ENCODE peak calls at places on chromosomes 13 and 19, in eight cellular contexts. R, X, Z, I, T, A, C and L are unnamed samples.

GRCh38 chr13:51950722-51951121 is 60.5 kb downstream of the ATP7B start:
- DNase-seq in I (no peak), A (no peak), X (no peak), C (no peak), Z (no peak), T (no peak), R (no peak), L (no peak)

GRCh38 chr19:46256855-46257254 is 27.3 kb downstream of the IGFL1 start:
- DNase-seq in A (no peak), X (no peak), T (no peak), I (no peak), Z (no peak), C (no peak), R (no peak), L (no peak)

GRCh38 chr13:93625536-93625935 is 398.9 kb downstream of the GPC6 start:
- DNase-seq in Z (no peak), T (no peak), A (no peak), R (no peak), C (no peak), I (no peak), X (no peak), L (no peak)

GRCh38 chr13:101988140-101988539 is 413.7 kb downstream of the FGF14 start:
- DNase-seq in X (no peak), I (no peak), C (no peak), T (no peak), Z (no peak), R (no peak), A (no peak), L (no peak)

GRCh38 chr13:38409771-38410170 is 60.1 kb downstream of the UFM1 start:
- DNase-seq in Z (no peak), X (no peak), R (no peak), C (no peak), I (no peak), T (no peak), A (no peak), L (no peak)

GRCh38 chr19:6556480-6556879 is 25.7 kb downstream of the TNFSF9 start:
- DNase-seq in R (no peak), A (no peak), C (no peak), T (no peak), X (no peak), I (no peak), Z (no peak), L (no peak)

GRCh38 chr19:18896421-18896841 is 473 bp upstream of the CERS1 start:
- DNase-seq in A (no peak), C (no peak), I (no peak), T (no peak), Z (no peak), R (no peak), X (peak; percentile 35), L (no peak)

GRCh38 chr13:51113969-51114368 is 2.9 kb upstream of the C13orf42 start:
- DNase-seq in A (no peak), T (no peak), R (no peak), X (no peak), C (no peak), Z (no peak), I (no peak), L (no peak)

GRCh38 chr19:49863935-49864320 is 3.4 kb downstream of the PNKP start:
- DNase-seq in T (no peak), C (no peak), I (no peak), X (no peak), A (no peak), Z (no peak), R (no peak), L (no peak)

GRCh38 chr19:17618919-17619318 is 63.5 kb downstream of the COLGALT1 start:
- DNase-seq in I (no peak), T (no peak), X (no peak), C (no peak), A (no peak), Z (no peak), R (no peak), L (no peak)

GRCh38 chr13:25455146-25455545 is 83.4 kb downstream of the ATP8A2 start:
- DNase-seq in C (peak; percentile 40), Z (no peak), R (no peak), I (no peak), T (no peak), A (no peak), X (no peak), L (no peak)

GRCh38 chr13:108609353-108609752 is 20.1 kb upstream of the MYO16 start:
- DNase-seq in X (peak; percentile 6), I (no peak), T (no peak), R (no peak), A (no peak), C (no peak), Z (no peak), L (peak; percentile 26)

GRCh38 chr13:110641055-110642015 is 26.0 kb downstream of the NAXD start:
- DNase-seq in T (no peak), A (peak; percentile 38), X (no peak), I (peak; percentile 61), R (no peak), C (no peak), Z (no peak), L (no peak)

GRCh38 chr13:48232420-48233096 is 448 bp upstream of the ITM2B start:
- DNase-seq in T (peak; percentile 76), A (no peak), Z (peak; percentile 51), X (no peak), I (no peak), R (peak; percentile 94), C (peak; percentile 36), L (no peak)

GRCh38 chr13:41463823-41464602 is 6.7 kb downstream of the RGCC start:
- DNase-seq in A (no peak), Z (no peak), X (no peak), I (no peak), R (no peak), C (no peak), T (no peak), L (no peak)

GRCh38 chr13:98591721-98592352 is 14.9 kb upstream of the STK24 start:
- DNase-seq in Z (no peak), T (no peak), C (no peak), X (no peak), I (no peak), A (no peak), R (no peak), L (no peak)

GRCh38 chr19:51024924-51025323 is 1.5 kb downstream of the KLK11 start:
- DNase-seq in T (no peak), C (no peak), Z (no peak), R (no peak), I (no peak), X (no peak), A (no peak), L (no peak)

GRCh38 chr13:104641309-104641708 is 1575.1 kb upstream of the SLC10A2 start:
- DNase-seq in C (no peak), Z (no peak), X (no peak), R (no peak), T (no peak), I (no peak), A (no peak), L (no peak)

GRCh38 chr19:36136975-36137686 is 2.7 kb upstream of the CAPNS1 start:
- DNase-seq in X (peak; percentile 96), A (peak; percentile 76), T (peak; percentile 77), I (peak; percentile 64), R (no peak), C (peak; percentile 89), Z (peak; percentile 50), L (peak; percentile 90)

DNA sequence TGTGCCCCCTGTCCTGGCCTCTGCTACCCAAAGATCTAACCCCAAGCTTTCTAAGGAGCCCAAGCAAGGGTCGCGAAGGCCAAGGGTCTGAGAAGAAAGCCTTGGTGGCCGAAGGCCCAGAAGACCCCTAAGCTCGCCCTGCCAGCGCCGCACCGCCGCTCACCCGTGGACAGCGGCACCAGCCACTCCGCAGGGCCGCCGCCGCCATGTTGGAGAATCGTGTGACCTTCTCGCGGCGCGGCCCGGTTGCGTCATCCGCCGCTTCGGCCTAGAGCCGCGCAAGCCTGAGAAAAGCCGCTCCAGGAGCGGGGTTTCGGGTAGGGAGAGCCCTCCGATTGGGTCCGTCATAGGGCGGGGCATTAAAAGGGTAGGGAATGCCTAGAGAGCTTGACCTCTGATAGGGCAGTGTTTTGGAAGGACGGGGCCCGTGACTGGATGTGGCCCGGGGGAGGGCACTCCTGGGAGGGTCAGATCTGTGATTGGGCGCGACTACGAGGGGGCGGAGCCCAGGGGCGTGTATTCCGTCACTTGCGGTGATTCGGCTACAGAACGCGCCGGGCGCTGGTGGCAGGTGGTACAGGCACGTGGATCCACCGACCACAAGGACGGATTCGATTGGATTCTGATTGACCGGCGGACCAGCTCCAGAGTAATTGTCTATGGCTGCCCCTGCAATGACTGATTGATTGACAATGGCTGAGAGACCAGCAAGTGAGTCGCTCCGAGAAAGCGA is at the start of gene TIMM44:
- DNase-seq in A (peak; percentile 99), X (peak; percentile 86), T (peak; percentile 99), Z (peak; percentile 99), R (peak; percentile 100), C (peak; percentile 99), I (peak; percentile 99), L (peak; percentile 94)
- TF ChIP-seq POLR2A in A (peak; percentile 95), X (peak; percentile 88), T (no peak), Z (peak; percentile 51), R (no peak), C (peak; percentile 89), I (peak; percentile 85), L (peak; percentile 88)

GRCh38 chr19:798415-799075 is 1.3 kb downstream of the PTBP1 start:
- DNase-seq in C (no peak), R (no peak), I (peak; percentile 70), T (no peak), Z (no peak), A (peak; percentile 64), X (no peak), L (no peak)
- TF ChIP-seq POLR2A in C (no peak), R (no peak), I (no peak), T (no peak), Z (no peak), A (no peak), X (no peak), L (no peak)

GRCh38 chr19:47506459-47506858 is 8.4 kb downstream of the NAPA start:
- DNase-seq in T (no peak), A (no peak), C (no peak), I (no peak), X (no peak), R (no peak), Z (no peak), L (no peak)

GRCh38 chr19:47499863-47500830 is 14.7 kb downstream of the NAPA start:
- DNase-seq in I (peak; percentile 51), R (no peak), X (no peak), C (no peak), Z (no peak), A (no peak), T (no peak), L (no peak)

GRCh38 chr19:47503823-47504145 is 11.1 kb downstream of the NAPA start:
- DNase-seq in X (no peak), I (no peak), C (no peak), R (no peak), A (no peak), T (no peak), Z (no peak), L (no peak)

GRCh38 chr19:47505506-47505905 is 9.4 kb downstream of the NAPA start:
- DNase-seq in X (no peak), I (no peak), A (no peak), T (no peak), Z (no peak), R (no peak), C (no peak), L (no peak)

GRCh38 chr19:47503130-47503822 is 11.6 kb downstream of the NAPA start:
- DNase-seq in C (no peak), R (no peak), A (no peak), T (no peak), I (no peak), Z (no peak), X (no peak), L (no peak)
- TF ChIP-seq POLR2A in C (no peak), R (no peak), A (no peak), T (no peak), I (no peak), Z (no peak), X (no peak), L (no peak)

GRCh38 chr13:45331123-45331619 is 9.8 kb downstream of the TPT1 start:
- DNase-seq in I (no peak), X (no peak), T (no peak), A (no peak), R (no peak), Z (no peak), C (no peak), L (no peak)
- TF ChIP-seq POLR2A in I (no peak), X (no peak), T (no peak), A (no peak), R (no peak), Z (no peak), C (no peak), L (no peak)